ENCODE peak calls at places on chromosomes 5 and 9, in five cellular contexts. Z, L, M, U and P are unnamed samples.

GRCh38 chr5:80172067-80172690 is 83.7 kb downstream of the SERINC5 start:
- DNase-seq in U (no peak), L (no peak), Z (no peak), M (no peak), P (no peak)

GRCh38 chr9:82488319-82488701 is 499.7 kb downstream of the SPATA31D1 start:
- DNase-seq in Z (no peak), M (no peak), U (no peak), L (no peak), P (no peak)

GRCh38 chr5:170782438-170782837 is 1.1 kb upstream of the GABRP start:
- DNase-seq in U (no peak), Z (no peak), M (no peak), L (no peak), P (no peak)

GRCh38 chr5:16507716-16508115 is 42.1 kb upstream of the ZNF622 start:
- DNase-seq in Z (no peak), U (no peak), L (no peak), M (no peak), P (no peak)

GRCh38 chr9:114238471-114238870 is 83.1 kb downstream of the COL27A1 start:
- DNase-seq in L (no peak), U (no peak), Z (no peak), M (no peak), P (no peak)

GRCh38 chr5:80672140-80672736 is 17.5 kb upstream of the DHFR start:
- DNase-seq in L (peak), Z (peak), U (no peak), M (peak), P (peak)

GRCh38 chr5:16590685-16591084 is 26.1 kb downstream of the RETREG1 start:
- DNase-seq in L (no peak), Z (no peak), M (no peak), U (no peak), P (no peak)

GRCh38 chr9:95138474-95138873 is 179.0 kb downstream of the FANCC start:
- DNase-seq in U (no peak), M (no peak), Z (no peak), L (no peak), P (no peak)

GRCh38 chr5:15807861-15808260 is 307.9 kb downstream of the FBXL7 start:
- DNase-seq in U (no peak), Z (no peak), L (no peak), M (no peak), P (no peak)

GRCh38 chr9:80867731-80868130 is 821.6 kb downstream of the TLE1 start:
- DNase-seq in L (no peak), Z (no peak), U (no peak), M (no peak), P (no peak)

GRCh38 chr5:35136386-35136785 is 88.6 kb upstream of the AGXT2 start:
- DNase-seq in U (no peak), M (no peak), L (no peak), Z (no peak), P (no peak)

GRCh38 chr5:133390416-133391155 is 221.8 kb downstream of the FSTL4 start:
- DNase-seq in U (no peak), M (no peak), L (peak), Z (no peak), P (no peak)

GRCh38 chr9:133506653-133507038 is 18.1 kb downstream of the MYMK start:
- DNase-seq in U (no peak), L (no peak), M (no peak), Z (no peak), P (no peak)

GRCh38 chr9:6215562-6215961 is at the start of gene IL33:
- DNase-seq in Z (no peak), U (no peak), M (no peak), L (no peak), P (no peak)

GRCh38 chr9:35287986-35288515 is 126.2 kb downstream of the UNC13B start:
- DNase-seq in L (no peak), U (no peak), Z (no peak), M (no peak), P (no peak)

GRCh38 chr5:152689275-152689711 is 284.2 kb upstream of the NMUR2 start:
- DNase-seq in M (peak), L (no peak), Z (no peak), U (no peak), P (no peak)

GRCh38 chr9:89877051-89878002 is 272.5 kb downstream of the GADD45G start:
- DNase-seq in U (peak), M (no peak), Z (no peak), L (peak), P (no peak)

GRCh38 chr9:38387751-38388150 is 4.8 kb upstream of the ALDH1B1 start:
- DNase-seq in U (no peak), M (no peak), L (no peak), Z (no peak), P (no peak)

GRCh38 chr9:18255158-18255629 is 218.8 kb upstream of the ADAMTSL1 start:
- DNase-seq in L (peak), Z (peak), U (no peak), M (peak), P (peak)

GRCh38 chr9:112384690-112385089 is 4.8 kb downstream of the HSDL2 start:
- DNase-seq in U (no peak), Z (no peak), M (no peak), L (no peak), P (no peak)

GRCh38 chr5:149853701-149854100 is 90.9 kb downstream of the PDE6A start:
- DNase-seq in Z (no peak), L (no peak), U (no peak), M (no peak), P (no peak)

GRCh38 chr9:78821126-78821822 is 524.3 kb downstream of the PSAT1 start:
- DNase-seq in Z (peak), U (no peak), M (peak), L (no peak), P (no peak)

GRCh38 chr5:176716320-176716719 is 69.0 kb downstream of the TSPAN17 start:
- DNase-seq in Z (no peak), L (no peak), U (no peak), M (no peak), P (no peak)

GRCh38 chr5:72855821-72856220 is 39.4 kb downstream of the TNPO1 start:
- DNase-seq in U (no peak), L (no peak), Z (no peak), M (no peak), P (no peak)

GRCh38 chr9:124251605-124252366 is 6.0 kb upstream of the NEK6 start:
- DNase-seq in L (no peak), U (no peak), M (no peak), Z (no peak), P (no peak)

GRCh38 chr5:172756764-172757393 is 14.1 kb downstream of the DUSP1 start:
- DNase-seq in M (no peak), Z (no peak), U (no peak), L (no peak), P (no peak)

GRCh38 chr5:16809816-16810502 is 126.1 kb downstream of the MYO10 start:
- DNase-seq in M (peak), L (no peak), Z (no peak), U (no peak), P (no peak)

GRCh38 chr9:107693620-107694326 is 204.2 kb upstream of the KLF4 start:
- DNase-seq in L (no peak), U (no peak), M (no peak), Z (no peak), P (no peak)

GRCh38 chr9:12753931-12754330 is 20.9 kb upstream of the LURAP1L start:
- DNase-seq in Z (no peak), L (no peak), M (no peak), U (no peak), P (no peak)

GRCh38 chr5:149837680-149838269 is 106.8 kb downstream of the PDE6A start:
- DNase-seq in L (peak), U (no peak), M (peak), Z (peak), P (no peak)

GRCh38 chr5:166581827-166582226 is 1709.6 kb upstream of the WWC1 start:
- DNase-seq in Z (no peak), M (no peak), U (no peak), L (no peak), P (no peak)

GRCh38 chr5:67065697-67066096 is 130.9 kb downstream of the CD180 start:
- DNase-seq in M (no peak), U (no peak), Z (no peak), L (no peak), P (no peak)

GRCh38 chr9:26260238-26260637 is 582.0 kb upstream of the TUSC1 start:
- DNase-seq in U (no peak), Z (no peak), L (no peak), M (no peak), P (no peak)

GRCh38 chr9:98908897-98909634 is 34.6 kb upstream of the COL15A1 start:
- DNase-seq in M (no peak), Z (no peak), L (no peak), U (no peak), P (no peak)

DNA sequence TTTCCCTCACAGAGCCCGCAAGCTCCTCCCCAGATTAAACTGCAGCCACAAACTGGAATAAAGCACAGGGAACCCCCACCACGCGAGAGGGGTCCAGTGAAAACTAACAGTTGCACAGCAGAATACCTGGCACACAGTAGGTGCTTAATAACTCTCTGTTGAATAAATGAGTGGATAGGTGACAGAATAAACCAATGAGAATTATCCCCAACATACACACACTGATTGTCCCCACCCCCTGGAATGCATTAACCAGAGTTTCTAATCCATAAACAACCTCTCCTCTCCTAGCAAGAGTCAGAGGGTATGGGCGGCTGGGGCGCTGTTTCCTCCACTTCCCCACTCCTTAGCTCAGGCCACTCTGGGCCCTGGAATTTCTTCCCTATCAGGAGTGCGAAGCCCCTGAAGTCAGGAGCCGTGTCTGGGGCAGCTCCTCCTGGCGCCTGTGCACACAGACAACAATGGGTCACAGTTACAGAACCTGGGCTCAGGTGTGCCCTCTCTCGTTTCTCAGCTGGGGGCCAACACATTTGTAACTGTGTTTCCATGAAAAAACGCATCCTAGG is 27.6 kb downstream of the RAPGEF1 start:
- DNase-seq in L (no peak), Z (no peak), U (no peak), M (no peak), P (no peak)
- TF ChIP-seq CTCF in L (no peak), Z (no peak), U (no peak), M (no peak), P (no peak)

DNA sequence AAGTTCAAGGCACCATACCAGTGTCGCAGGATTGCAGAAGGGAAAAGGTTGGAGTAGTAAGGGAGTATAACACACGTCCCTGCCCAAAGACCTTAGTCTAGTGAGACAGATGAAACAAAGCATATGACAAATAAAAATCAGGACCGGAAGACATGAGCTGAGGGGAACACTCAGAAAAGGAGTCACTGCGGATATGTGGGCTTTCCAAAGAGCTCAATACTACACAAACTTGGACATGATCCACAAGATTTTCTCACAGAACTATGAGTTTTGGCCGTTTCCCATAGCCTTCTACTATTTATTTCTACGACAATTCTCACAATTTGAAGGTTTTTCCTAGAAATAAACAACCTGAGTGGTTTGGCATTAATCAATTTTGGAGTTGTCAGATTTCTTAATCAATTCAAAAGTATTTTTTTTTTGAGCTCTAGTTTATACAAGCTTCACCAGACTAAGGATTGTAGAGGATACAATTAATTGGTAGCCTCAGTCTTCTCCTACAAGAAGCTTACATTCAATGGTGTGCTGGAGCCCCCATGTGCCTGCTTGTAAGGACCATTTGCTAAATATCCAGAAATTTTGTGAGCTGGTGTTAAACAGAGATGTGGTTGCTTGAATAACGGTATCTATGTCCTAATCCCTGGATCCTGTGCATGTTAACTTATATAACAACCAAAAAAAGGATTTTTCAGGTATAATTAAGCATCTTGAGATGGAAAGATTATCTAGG is 91.4 kb downstream of the ADAMTS12 start:
- DNase-seq in Z (no peak), M (no peak), L (no peak), U (no peak), P (no peak)
- TF ChIP-seq CTCF in Z (no peak), M (no peak), L (no peak), U (no peak), P (no peak)

GRCh38 chr5:10654566-10654965 is 90.7 kb downstream of the ANKRD33B start:
- DNase-seq in Z (no peak), M (no peak), L (no peak), U (no peak), P (no peak)

GRCh38 chr5:10655041-10655685 is 91.3 kb downstream of the ANKRD33B start:
- DNase-seq in Z (no peak), M (no peak), U (no peak), L (no peak), P (no peak)

GRCh38 chr5:10655686-10656075 is 91.8 kb downstream of the ANKRD33B start:
- DNase-seq in L (no peak), U (no peak), Z (no peak), M (no peak), P (no peak)

GRCh38 chr5:10658265-10658664 is 94.4 kb downstream of the ANKRD33B start:
- DNase-seq in L (no peak), U (no peak), M (no peak), Z (no peak), P (no peak)

DNA sequence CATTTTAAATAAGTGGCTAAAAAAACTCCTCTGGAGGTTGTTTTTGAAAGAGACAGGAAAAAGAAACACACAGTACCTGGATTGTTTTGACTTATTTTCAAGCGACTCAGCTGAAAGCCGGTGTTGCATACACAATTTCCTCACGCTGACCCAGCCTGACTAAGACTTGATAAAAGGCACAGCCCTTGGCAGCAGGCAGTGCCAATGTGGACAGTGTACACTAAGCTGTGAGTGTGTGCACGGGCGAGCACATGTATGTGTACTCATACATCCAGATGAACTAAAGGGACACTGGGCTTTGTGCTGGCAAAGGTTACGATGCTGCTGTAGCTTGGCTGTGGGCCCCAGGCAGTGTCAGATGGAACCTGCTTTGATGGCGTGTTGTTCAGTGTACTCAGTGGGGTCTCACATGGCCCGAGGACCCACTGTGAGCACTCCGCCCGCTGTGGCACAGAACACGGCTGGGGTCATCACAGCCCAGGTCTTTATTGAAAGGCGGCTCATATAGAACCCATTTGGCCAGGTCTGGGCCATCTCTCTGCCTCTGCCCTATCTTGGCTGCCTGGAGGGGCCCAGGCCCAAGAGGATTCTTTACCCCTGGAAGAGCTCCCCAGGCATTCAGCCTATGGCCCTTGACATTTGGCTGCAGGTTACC is 92.4 kb downstream of the ANKRD33B start:
- DNase-seq in L (no peak), Z (no peak), U (no peak), M (no peak), P (no peak)
- TF ChIP-seq CTCF in L (no peak), Z (no peak), U (no peak), M (no peak), P (no peak)

GRCh38 chr9:135907006-135907434 is 326 bp downstream of the CAMSAP1 start:
- DNase-seq in U (no peak), Z (peak), M (peak), L (no peak), P (no peak)

GRCh38 chr9:135909371-135909770 is 2.0 kb upstream of the CAMSAP1 start:
- DNase-seq in U (no peak), L (no peak), Z (no peak), M (no peak), P (no peak)

GRCh38 chr9:135910197-135910596 is 2.9 kb upstream of the CAMSAP1 start:
- DNase-seq in L (no peak), M (no peak), U (no peak), Z (no peak), P (no peak)

GRCh38 chr9:135907446-135908333 is at the start of gene CAMSAP1:
- DNase-seq in Z (peak), L (peak), U (peak), M (peak), P (peak)

DNA sequence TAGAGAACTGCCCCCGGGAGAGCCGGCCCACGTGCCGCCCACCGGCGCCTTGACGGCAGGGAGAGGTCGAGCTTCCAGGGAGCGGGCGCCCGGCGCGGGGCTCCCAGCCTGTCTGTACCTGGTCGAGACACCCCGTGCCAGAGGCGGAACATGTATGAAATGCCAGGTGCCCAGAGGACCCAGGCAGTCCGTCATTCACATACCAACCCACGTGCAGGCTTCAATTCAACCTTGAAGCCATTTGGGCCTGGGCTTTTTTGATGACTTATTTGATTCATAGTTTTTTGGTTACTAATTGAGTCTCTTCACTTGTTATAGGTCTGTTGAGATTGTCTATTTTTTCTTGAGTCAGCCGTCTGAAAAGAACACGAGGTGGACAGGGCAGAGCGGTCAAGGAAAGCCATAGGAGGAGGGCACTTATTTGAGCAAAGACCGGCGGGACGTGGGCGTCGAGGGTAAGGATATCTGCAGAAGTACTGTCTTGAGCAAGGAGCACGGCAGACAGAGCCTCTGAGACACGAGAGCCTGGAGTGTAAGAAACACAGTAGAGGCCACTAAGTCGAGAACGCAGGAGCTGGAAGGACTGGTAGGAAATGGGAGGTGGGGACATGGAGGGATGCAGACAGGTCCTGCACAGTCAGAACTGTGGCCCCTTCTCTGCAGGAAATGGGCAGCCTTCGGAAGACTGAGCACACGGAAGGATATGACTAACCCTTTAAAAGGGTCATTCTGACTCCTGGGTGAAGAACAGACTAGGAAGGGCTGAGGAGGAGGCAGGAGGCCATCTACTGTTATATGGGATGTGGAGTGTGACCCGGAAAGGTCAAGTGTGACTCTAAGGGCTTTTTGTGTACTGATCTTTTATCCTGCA is 1.2 kb upstream of the CAMSAP1 start:
- DNase-seq in M (no peak), Z (no peak), L (no peak), U (no peak), P (peak)
- TF ChIP-seq CTCF in M (no peak), Z (no peak), L (no peak), U (no peak), P (no peak)

GRCh38 chr9:96655198-96655851 is at the start of gene PRXL2C:
- DNase-seq in L (peak), M (no peak), Z (peak), U (peak), P (peak)
- TF ChIP-seq CTCF in L (no peak), M (no peak), Z (no peak), U (no peak), P (no peak)

DNA sequence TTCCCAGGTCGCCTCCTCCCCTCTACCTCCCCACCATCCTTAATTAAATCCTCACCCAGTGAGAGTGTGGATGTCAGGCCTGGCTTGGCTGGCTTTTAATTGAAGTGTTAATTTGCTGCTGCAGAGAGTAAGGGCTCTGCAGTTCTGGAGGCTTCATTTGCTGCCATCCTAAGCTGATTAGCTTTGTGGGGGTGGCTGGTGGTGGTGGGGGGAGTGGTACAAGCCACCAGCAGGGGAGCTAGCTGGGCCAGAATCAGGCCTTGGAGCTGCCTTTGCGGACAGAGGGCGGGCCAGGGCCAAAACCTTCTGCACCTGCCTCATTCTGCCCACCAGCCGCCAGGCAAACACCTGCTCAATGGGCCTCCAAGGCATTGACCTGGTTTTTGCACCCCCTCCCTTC is 26.8 kb upstream of the TIFAB start:
- DNase-seq in U (no peak), Z (no peak), M (peak), L (no peak), P (no peak)
- TF ChIP-seq CTCF in U (no peak), Z (no peak), M (peak), L (no peak), P (no peak)